ENCODE peak calls at places on chromosomes 6 and 20, in nine cellular contexts. C is fibroblast of lung, J is GM20000, S is GM13977, X is A549, B is endodermal cell, Q is cardiac muscle cell, G is OCI-LY7, I is RWPE1. D is an unnamed sample.
A peak's percentile ranks its signal among the peaks of the same experiment; 100 is the strongest.

GRCh38 chr20:37189617-37190016 is 10.3 kb upstream of the MROH8 start:
- DNase-seq in I (no peak), C (no peak), G (peak; percentile 6), Q (no peak), X (no peak), S (no peak), J (no peak), B (no peak), D (no peak)

GRCh38 chr20:17969884-17970409 is 1.1 kb downstream of the MGME1 start:
- DNase-seq in I (peak; percentile 40), S (peak; percentile 63), C (peak; percentile 65), G (peak; percentile 83), Q (peak; percentile 53), J (peak; percentile 63), X (peak; percentile 40), B (peak; percentile 65), D (no peak)

GRCh38 chr20:23782366-23782983 is 31.7 kb upstream of the CST1 start:
- DNase-seq in Q (peak; percentile 43), G (peak; percentile 8), S (peak; percentile 14), X (peak; percentile 40), B (peak; percentile 89), C (no peak), I (peak; percentile 4), J (peak; percentile 12), D (no peak)

GRCh38 chr20:51886891-51887608 is 84.7 kb upstream of the SALL4 start:
- DNase-seq in I (no peak), B (peak; percentile 49), S (no peak), G (no peak), Q (no peak), J (no peak), X (no peak), C (peak; percentile 19), D (no peak)

GRCh38 chr20:11296951-11297350 is 620.7 kb upstream of the BTBD3 start:
- DNase-seq in G (no peak), S (no peak), C (no peak), B (no peak), I (no peak), Q (peak; percentile 31), J (no peak), X (no peak), D (no peak)

GRCh38 chr6:157666721-157667120 is 156.3 kb upstream of the SNX9 start:
- DNase-seq in S (no peak), C (no peak), X (no peak), Q (no peak), B (no peak), J (no peak), I (no peak), G (no peak), D (no peak)

GRCh38 chr6:145247677-145248419 is 487.5 kb downstream of the EPM2A start:
- DNase-seq in J (no peak), G (no peak), I (peak; percentile 80), Q (peak; percentile 95), S (no peak), C (peak; percentile 97), X (peak; percentile 15), B (no peak), D (no peak)

GRCh38 chr20:38196592-38196991 is 31.5 kb upstream of the TGM2 start:
- DNase-seq in J (no peak), Q (peak; percentile 97), X (no peak), G (no peak), B (peak; percentile 27), S (no peak), C (no peak), I (peak; percentile 64), D (no peak)

GRCh38 chr6:140041571-140042332 is 667.3 kb upstream of the CITED2 start:
- DNase-seq in I (no peak), C (no peak), B (no peak), J (no peak), Q (no peak), S (no peak), X (no peak), G (no peak), D (no peak)

DNA sequence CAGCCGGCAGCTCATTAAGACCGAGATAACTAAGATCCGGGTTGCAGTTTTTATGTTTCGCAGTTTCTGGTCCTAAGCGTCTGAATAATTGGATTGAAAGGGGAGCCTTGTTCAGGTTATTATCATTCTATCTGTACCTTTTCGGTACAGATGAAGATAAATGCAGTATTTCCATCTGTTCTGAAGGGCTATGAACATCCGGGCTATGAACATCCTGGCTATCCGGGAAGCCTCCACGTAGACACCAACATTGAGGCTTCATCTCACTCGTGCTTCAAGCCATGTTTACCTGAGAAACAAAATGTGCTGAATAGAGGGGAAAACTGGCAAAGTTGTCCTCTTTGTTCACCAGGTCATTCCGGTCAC is 399 bp upstream of the REPS1 start:
- DNase-seq in I (no peak), Q (no peak), S (no peak), X (no peak), J (no peak), G (no peak), C (peak; percentile 17), B (no peak), D (no peak)
- TF ChIP-seq CTCF in I (peak; percentile 60), Q (no peak), S (no peak), X (no peak), J (no peak), G (peak; percentile 0), C (peak; percentile 2), B (no peak), D (no peak)

GRCh38 chr6:112525749-112526148 is 178.6 kb downstream of the RFPL4B start:
- DNase-seq in I (no peak), X (no peak), C (no peak), B (no peak), G (no peak), S (no peak), J (no peak), Q (no peak), D (no peak)

GRCh38 chr6:112524071-112524470 is 176.9 kb downstream of the RFPL4B start:
- DNase-seq in S (no peak), C (no peak), X (no peak), I (no peak), B (no peak), Q (no peak), J (no peak), G (no peak), D (no peak)

GRCh38 chr6:112526594-112526993 is 179.5 kb downstream of the RFPL4B start:
- DNase-seq in Q (no peak), J (no peak), X (no peak), S (no peak), I (no peak), G (no peak), B (no peak), C (no peak), D (no peak)

DNA sequence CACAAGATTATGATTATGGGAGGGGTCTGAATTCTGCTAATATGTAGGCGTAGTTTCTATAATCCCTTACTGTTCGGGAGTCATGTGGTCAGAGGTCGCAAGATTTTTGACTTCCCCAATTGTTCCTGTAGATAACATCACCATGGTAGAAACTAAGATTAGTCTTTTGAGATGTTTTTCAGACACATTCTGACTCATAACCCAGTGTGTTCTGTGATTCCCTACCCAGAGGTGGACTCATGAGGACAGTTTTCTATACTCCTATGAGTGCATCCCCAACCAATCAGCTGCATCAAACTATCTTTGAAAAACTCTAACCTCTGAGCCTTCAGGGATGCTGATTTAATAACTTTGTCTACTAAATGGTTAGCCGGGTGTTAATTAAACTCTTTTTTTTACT is 175.5 kb downstream of the RFPL4B start:
- DNase-seq in X (no peak), J (no peak), C (peak; percentile 12), B (no peak), Q (no peak), G (no peak), S (no peak), I (no peak), D (no peak)
- TF ChIP-seq CTCF in X (no peak), J (no peak), C (no peak), B (no peak), Q (no peak), G (no peak), S (no peak), I (no peak), D (no peak)

DNA sequence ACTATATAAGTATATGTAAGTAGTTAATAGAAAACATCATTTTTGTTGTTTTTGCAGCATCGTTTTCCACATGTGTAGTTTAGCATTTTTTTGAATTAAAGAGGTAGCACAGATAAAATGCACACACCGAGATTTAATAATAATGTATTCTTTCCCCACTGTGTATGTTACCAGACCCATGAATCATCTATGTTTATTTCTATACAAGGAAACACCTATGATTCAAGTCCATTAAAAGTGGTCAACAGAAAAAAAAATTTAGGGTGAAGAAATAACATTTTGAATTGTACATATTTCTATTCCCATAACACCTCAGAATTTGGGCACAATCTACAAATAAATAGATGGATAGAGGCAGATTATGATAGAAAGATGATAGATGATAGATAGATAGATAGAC is 31.7 kb upstream of the HCRTR2 start:
- DNase-seq in X (no peak), Q (no peak), C (no peak), I (no peak), G (no peak), J (no peak), S (no peak), B (no peak), D (no peak)
- TF ChIP-seq CTCF in X (no peak), Q (no peak), C (no peak), I (no peak), G (no peak), J (no peak), S (no peak), B (no peak), D (no peak)

GRCh38 chr20:45096781-45097180 is 4.1 kb downstream of the KCNS1 start:
- DNase-seq in J (no peak), X (no peak), S (no peak), I (no peak), G (no peak), Q (no peak), C (no peak), B (no peak), D (no peak)

GRCh38 chr20:45095753-45096371 is 5.1 kb downstream of the KCNS1 start:
- DNase-seq in X (peak; percentile 55), Q (peak; percentile 83), I (peak; percentile 83), G (peak; percentile 81), S (peak; percentile 75), J (peak; percentile 81), C (peak; percentile 45), B (peak; percentile 89), D (peak; percentile 70)

GRCh38 chr20:45097485-45098095 is 3.3 kb downstream of the KCNS1 start:
- DNase-seq in Q (peak; percentile 64), G (no peak), B (no peak), I (peak; percentile 38), C (peak; percentile 35), S (peak; percentile 77), X (no peak), J (peak; percentile 74), D (peak; percentile 50)

GRCh38 chr20:45100563-45101245 is at the start of gene KCNS1:
- DNase-seq in C (peak; percentile 30), B (peak; percentile 93), X (no peak), I (no peak), Q (peak; percentile 49), J (peak; percentile 52), S (peak; percentile 46), G (no peak), D (peak; percentile 79)

DNA sequence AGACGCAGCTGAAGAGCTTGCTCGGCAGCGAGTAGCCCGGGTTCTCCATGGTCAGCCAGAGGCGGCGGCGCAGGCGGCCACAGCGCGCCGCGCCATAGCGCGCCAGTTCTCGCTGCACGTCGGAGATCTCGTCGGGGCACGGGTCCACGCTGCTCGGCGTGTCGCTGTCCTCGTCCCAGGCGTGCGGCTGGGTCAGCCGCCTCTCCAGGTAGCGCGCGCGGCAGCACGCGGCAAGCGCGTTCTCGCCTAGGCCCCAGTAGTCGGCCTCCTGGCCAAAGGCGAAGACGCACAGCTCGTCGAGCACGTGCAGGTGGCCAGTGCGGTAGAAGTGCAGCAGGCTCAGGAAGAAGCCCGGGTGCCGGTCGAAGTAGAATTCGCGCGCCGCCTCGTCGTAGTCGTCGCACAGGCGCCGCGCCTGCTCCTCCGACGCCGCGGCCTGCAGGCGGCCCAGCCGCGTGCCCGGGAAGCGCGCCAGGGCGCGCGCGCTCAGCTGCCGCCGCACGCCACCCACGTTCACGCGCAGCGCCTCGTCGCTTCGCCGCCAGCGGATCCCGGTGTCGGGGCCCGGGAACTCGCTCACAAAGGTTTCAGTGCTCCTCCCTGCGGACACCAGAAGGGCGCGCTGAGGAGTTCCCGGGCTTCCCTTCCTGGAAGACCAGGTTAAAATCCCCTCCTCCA is 2.7 kb downstream of the KCNS1 start:
- DNase-seq in G (no peak), J (peak; percentile 46), Q (peak; percentile 70), B (peak; percentile 94), S (peak; percentile 47), I (peak; percentile 46), X (no peak), C (peak; percentile 42), D (peak; percentile 81)
- TF ChIP-seq CTCF in G (no peak), J (no peak), Q (peak; percentile 41), B (peak; percentile 70), S (no peak), I (no peak), X (no peak), C (no peak), D (no peak)